ENCODE peak calls at places on chromosomes 7 and 10, in six cellular contexts. One of them, this sample, is unnamed.

GRCh38 chr7:70770154-70770553 is 361.8 kb upstream of the GALNT17 start:
- DNase-seq in IMR-90: no peak
- DNase-seq in mesendoderm: no peak
- DNase-seq in H9: no peak
- DNase-seq in neuronal stem cell: no peak
- DNase-seq in H1: no peak
- DNase-seq in this sample: no peak

GRCh38 chr7:11228515-11228914 is 254.8 kb downstream of the PHF14 start:
- DNase-seq in neuronal stem cell: no peak
- DNase-seq in H9: no peak
- DNase-seq in IMR-90: no peak
- DNase-seq in H1: no peak
- DNase-seq in mesendoderm: no peak
- DNase-seq in this sample: peak

GRCh38 chr7:55533050-55533728 is 39.1 kb downstream of the VOPP1 start:
- DNase-seq in IMR-90: peak
- DNase-seq in neuronal stem cell: no peak
- DNase-seq in H1: no peak
- DNase-seq in mesendoderm: no peak
- DNase-seq in H9: no peak
- DNase-seq in this sample: peak

GRCh38 chr7:148883233-148884048 is 650 bp downstream of the EZH2 start:
- DNase-seq in IMR-90: no peak
- DNase-seq in mesendoderm: peak
- DNase-seq in H1: no peak
- DNase-seq in neuronal stem cell: peak
- DNase-seq in H9: no peak
- DNase-seq in this sample: peak

GRCh38 chr10:19579841-19580240 is 236.4 kb upstream of the PLXDC2 start:
- DNase-seq in mesendoderm: no peak
- DNase-seq in H9: no peak
- DNase-seq in IMR-90: no peak
- DNase-seq in neuronal stem cell: no peak
- DNase-seq in H1: no peak
- DNase-seq in this sample: no peak

GRCh38 chr10:97043563-97043855 is 142.2 kb downstream of the SLIT1 start:
- DNase-seq in H1: no peak
- DNase-seq in neuronal stem cell: no peak
- DNase-seq in mesendoderm: no peak
- DNase-seq in IMR-90: no peak
- DNase-seq in H9: no peak
- DNase-seq in this sample: no peak

GRCh38 chr7:141973673-141974072 is at the start of gene TAS2R38:
- DNase-seq in neuronal stem cell: no peak
- DNase-seq in IMR-90: no peak
- DNase-seq in mesendoderm: no peak
- DNase-seq in H1: no peak
- DNase-seq in H9: no peak
- DNase-seq in this sample: no peak

GRCh38 chr7:102973096-102973802 is 60.4 kb downstream of the LRRC17 start:
- DNase-seq in IMR-90: no peak
- DNase-seq in neuronal stem cell: no peak
- DNase-seq in H9: no peak
- DNase-seq in mesendoderm: no peak
- DNase-seq in H1: no peak
- DNase-seq in this sample: peak

GRCh38 chr10:90432891-90433290 is 424.9 kb downstream of the HTR7 start:
- DNase-seq in neuronal stem cell: no peak
- DNase-seq in mesendoderm: no peak
- DNase-seq in IMR-90: no peak
- DNase-seq in H1: no peak
- DNase-seq in H9: no peak
- DNase-seq in this sample: no peak

GRCh38 chr7:155533120-155533826 is 13.1 kb downstream of the CNPY1 start:
- DNase-seq in neuronal stem cell: peak
- DNase-seq in H1: no peak
- DNase-seq in H9: no peak
- DNase-seq in IMR-90: no peak
- DNase-seq in mesendoderm: no peak
- DNase-seq in this sample: no peak

GRCh38 chr7:49822862-49823261 is 49.4 kb downstream of the VWC2 start:
- DNase-seq in H1: no peak
- DNase-seq in H9: no peak
- DNase-seq in mesendoderm: no peak
- DNase-seq in IMR-90: no peak
- DNase-seq in neuronal stem cell: no peak
- DNase-seq in this sample: no peak

GRCh38 chr7:1934756-1935155 is 264.7 kb downstream of the ELFN1 start:
- DNase-seq in H9: no peak
- DNase-seq in neuronal stem cell: no peak
- DNase-seq in H1: no peak
- DNase-seq in IMR-90: no peak
- DNase-seq in mesendoderm: no peak
- DNase-seq in this sample: no peak

GRCh38 chr10:72740526-72740925 is 48.6 kb downstream of the MCU start:
- DNase-seq in H9: no peak
- DNase-seq in H1: no peak
- DNase-seq in IMR-90: peak
- DNase-seq in mesendoderm: peak
- DNase-seq in neuronal stem cell: no peak
- DNase-seq in this sample: peak

GRCh38 chr7:106766551-106766950 is 98.5 kb upstream of the PIK3CG start:
- DNase-seq in H9: no peak
- DNase-seq in mesendoderm: no peak
- DNase-seq in neuronal stem cell: no peak
- DNase-seq in H1: no peak
- DNase-seq in IMR-90: peak
- DNase-seq in this sample: peak

GRCh38 chr7:157635148-157635500 is 298.3 kb downstream of the DNAJB6 start:
- DNase-seq in neuronal stem cell: no peak
- DNase-seq in IMR-90: no peak
- DNase-seq in H1: no peak
- DNase-seq in H9: no peak
- DNase-seq in mesendoderm: no peak
- DNase-seq in this sample: no peak

GRCh38 chr7:41711283-41712064 is 8.6 kb upstream of the INHBA start:
- DNase-seq in IMR-90: peak
- DNase-seq in mesendoderm: peak
- DNase-seq in neuronal stem cell: no peak
- DNase-seq in H1: no peak
- DNase-seq in H9: peak
- DNase-seq in this sample: no peak

GRCh38 chr10:21807162-21807561 is 196.4 kb downstream of the DNAJC1 start:
- DNase-seq in mesendoderm: peak
- DNase-seq in neuronal stem cell: peak
- DNase-seq in IMR-90: no peak
- DNase-seq in H9: peak
- DNase-seq in H1: peak
- DNase-seq in this sample: peak

GRCh38 chr7:98400538-98401427 is at the start of gene BAIAP2L1:
- DNase-seq in H9: peak
- DNase-seq in H1: peak
- DNase-seq in IMR-90: peak
- DNase-seq in neuronal stem cell: peak
- DNase-seq in mesendoderm: peak
- DNase-seq in this sample: peak

GRCh38 chr7:143042159-143042820 is 9.9 kb upstream of the OR6V1 start:
- DNase-seq in H9: no peak
- DNase-seq in mesendoderm: peak
- DNase-seq in IMR-90: no peak
- DNase-seq in neuronal stem cell: peak
- DNase-seq in H1: no peak
- DNase-seq in this sample: no peak

GRCh38 chr7:95469187-95469586 is 16.6 kb upstream of the ASB4 start:
- DNase-seq in H9: no peak
- DNase-seq in H1: no peak
- DNase-seq in neuronal stem cell: no peak
- DNase-seq in IMR-90: no peak
- DNase-seq in mesendoderm: no peak
- DNase-seq in this sample: no peak

GRCh38 chr10:123997486-123998196 is 95.8 kb downstream of the CHST15 start:
- DNase-seq in IMR-90: peak
- DNase-seq in neuronal stem cell: no peak
- DNase-seq in mesendoderm: no peak
- DNase-seq in H1: no peak
- DNase-seq in H9: no peak
- DNase-seq in this sample: peak

GRCh38 chr7:2646680-2647571 is 15.1 kb downstream of the TTYH3 start:
- DNase-seq in neuronal stem cell: no peak
- DNase-seq in H1: no peak
- DNase-seq in IMR-90: no peak
- DNase-seq in H9: peak
- DNase-seq in mesendoderm: peak
- DNase-seq in this sample: no peak

DNA sequence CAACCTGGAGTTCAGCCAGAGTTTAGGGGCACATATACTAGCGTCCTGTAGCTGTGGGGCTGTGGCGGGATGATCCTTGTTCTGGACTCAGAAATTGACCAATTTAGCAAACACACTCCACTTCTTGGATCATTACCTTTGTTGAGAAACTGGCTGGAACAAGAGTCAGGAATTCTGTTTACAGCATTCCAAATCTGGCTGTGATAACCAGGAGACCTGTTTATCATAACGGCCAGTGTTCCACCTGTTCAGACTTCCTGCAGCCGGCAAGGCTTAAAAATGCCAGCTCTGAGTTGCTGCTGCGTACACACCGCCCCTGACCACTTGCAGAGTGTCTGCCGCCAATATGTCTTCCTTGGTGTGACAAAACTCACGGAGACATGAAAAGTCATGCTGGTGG is 64.8 kb downstream of the ARMC3 start:
- DNase-seq in H9: no peak
- DNase-seq in IMR-90: no peak
- DNase-seq in H1: no peak
- DNase-seq in neuronal stem cell: no peak
- DNase-seq in mesendoderm: no peak
- DNase-seq in this sample: no peak
- H2BK15ac ChIP-seq in H9: no peak
- H2BK15ac ChIP-seq in IMR-90: no peak
- H2BK15ac ChIP-seq in H1: no peak
- H2BK15ac ChIP-seq in neuronal stem cell: no peak
- H2BK15ac ChIP-seq in mesendoderm: no peak
- H2BK15ac ChIP-seq in this sample: no peak

GRCh38 chr10:77898323-77899079 is 28.1 kb downstream of the DLG5 start:
- DNase-seq in IMR-90: no peak
- DNase-seq in neuronal stem cell: no peak
- DNase-seq in mesendoderm: peak
- DNase-seq in H1: no peak
- DNase-seq in H9: no peak
- DNase-seq in this sample: no peak

GRCh38 chr10:77894058-77894457 is 32.5 kb downstream of the DLG5 start:
- DNase-seq in IMR-90: no peak
- DNase-seq in H9: no peak
- DNase-seq in neuronal stem cell: no peak
- DNase-seq in H1: no peak
- DNase-seq in mesendoderm: no peak
- DNase-seq in this sample: no peak

GRCh38 chr10:77893386-77893785 is 33.2 kb downstream of the DLG5 start:
- DNase-seq in H9: no peak
- DNase-seq in neuronal stem cell: no peak
- DNase-seq in H1: no peak
- DNase-seq in IMR-90: no peak
- DNase-seq in mesendoderm: no peak
- DNase-seq in this sample: no peak

GRCh38 chr10:77899080-77899477 is 27.5 kb downstream of the DLG5 start:
- DNase-seq in neuronal stem cell: no peak
- DNase-seq in mesendoderm: no peak
- DNase-seq in IMR-90: peak
- DNase-seq in H1: no peak
- DNase-seq in H9: no peak
- DNase-seq in this sample: no peak

GRCh38 chr10:77896058-77896457 is 30.5 kb downstream of the DLG5 start:
- DNase-seq in H9: no peak
- DNase-seq in mesendoderm: no peak
- DNase-seq in neuronal stem cell: no peak
- DNase-seq in IMR-90: no peak
- DNase-seq in H1: no peak
- DNase-seq in this sample: no peak
- H2BK15ac ChIP-seq in H9: no peak
- H2BK15ac ChIP-seq in mesendoderm: no peak
- H2BK15ac ChIP-seq in neuronal stem cell: no peak
- H2BK15ac ChIP-seq in IMR-90: no peak
- H2BK15ac ChIP-seq in H1: no peak
- H2BK15ac ChIP-seq in this sample: no peak

GRCh38 chr10:85608706-85609105 is 757.9 kb downstream of the GRID1 start:
- DNase-seq in H1: no peak
- DNase-seq in H9: peak
- DNase-seq in IMR-90: no peak
- DNase-seq in mesendoderm: no peak
- DNase-seq in neuronal stem cell: no peak
- DNase-seq in this sample: no peak
- H2BK15ac ChIP-seq in H1: no peak
- H2BK15ac ChIP-seq in H9: no peak
- H2BK15ac ChIP-seq in IMR-90: no peak
- H2BK15ac ChIP-seq in mesendoderm: no peak
- H2BK15ac ChIP-seq in neuronal stem cell: no peak
- H2BK15ac ChIP-seq in this sample: no peak

GRCh38 chr10:100565206-100565985 is 29.7 kb downstream of the HIF1AN start:
- DNase-seq in H9: peak
- DNase-seq in neuronal stem cell: no peak
- DNase-seq in mesendoderm: no peak
- DNase-seq in IMR-90: no peak
- DNase-seq in H1: no peak
- DNase-seq in this sample: no peak
- H2BK15ac ChIP-seq in H9: no peak
- H2BK15ac ChIP-seq in neuronal stem cell: no peak
- H2BK15ac ChIP-seq in mesendoderm: no peak
- H2BK15ac ChIP-seq in IMR-90: no peak
- H2BK15ac ChIP-seq in H1: no peak
- H2BK15ac ChIP-seq in this sample: no peak

GRCh38 chr10:116553378-116553980 is 7.7 kb downstream of the PNLIP start:
- DNase-seq in H1: no peak
- DNase-seq in mesendoderm: no peak
- DNase-seq in neuronal stem cell: no peak
- DNase-seq in IMR-90: no peak
- DNase-seq in H9: no peak
- DNase-seq in this sample: no peak

GRCh38 chr10:116557305-116557880 is 11.7 kb downstream of the PNLIP start:
- DNase-seq in H1: no peak
- DNase-seq in neuronal stem cell: no peak
- DNase-seq in H9: no peak
- DNase-seq in mesendoderm: no peak
- DNase-seq in IMR-90: no peak
- DNase-seq in this sample: no peak

GRCh38 chr10:116555882-116556281 is 10.2 kb downstream of the PNLIP start:
- DNase-seq in H1: no peak
- DNase-seq in mesendoderm: no peak
- DNase-seq in IMR-90: no peak
- DNase-seq in H9: no peak
- DNase-seq in neuronal stem cell: no peak
- DNase-seq in this sample: no peak

DNA sequence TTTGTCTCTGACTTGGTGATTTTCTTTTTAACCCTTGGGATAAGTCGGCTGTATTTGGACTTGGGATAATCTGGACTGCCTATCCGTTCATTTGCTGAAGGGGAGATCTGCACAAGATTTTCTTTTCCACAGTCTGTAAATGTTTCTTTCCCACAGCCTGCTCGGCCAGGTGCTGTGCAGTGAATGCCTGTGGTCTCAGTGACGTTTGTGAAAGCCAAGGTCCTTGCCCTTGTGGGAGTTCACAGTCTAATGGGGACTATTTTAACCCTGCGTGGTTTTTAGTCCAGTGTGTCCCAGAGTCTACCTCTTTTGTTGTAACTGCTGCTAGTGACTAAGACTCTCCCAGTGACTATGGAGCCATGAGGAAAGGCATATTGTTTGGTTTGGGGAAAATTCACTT is 8.9 kb downstream of the PNLIP start:
- DNase-seq in H1: no peak
- DNase-seq in IMR-90: no peak
- DNase-seq in mesendoderm: no peak
- DNase-seq in H9: no peak
- DNase-seq in neuronal stem cell: no peak
- DNase-seq in this sample: no peak
- H2BK15ac ChIP-seq in H1: no peak
- H2BK15ac ChIP-seq in IMR-90: no peak
- H2BK15ac ChIP-seq in mesendoderm: no peak
- H2BK15ac ChIP-seq in H9: no peak
- H2BK15ac ChIP-seq in neuronal stem cell: no peak
- H2BK15ac ChIP-seq in this sample: no peak

This sample was measured in mesenchymal stem cell.